ENCODE peak calls at places on chromosomes 16 and 17, in five cellular contexts. One of them, this sample, is unnamed. For H3K4me1, the result is how much of the 10 kb centered on the place peaks cover.

GRCh38 chr16:19136549-19137196 is 22.9 kb downstream of the ITPRIPL2 start:
- DNase-seq in heart left ventricle: no peak
- DNase-seq in body of pancreas: peak
- DNase-seq in ovary: no peak
- DNase-seq in left ventricle myocardium inferior: no peak
- DNase-seq in this sample: no peak

GRCh38 chr17:35698800-35699199 is 32.6 kb upstream of the RASL10B start:
- DNase-seq in heart left ventricle: no peak
- DNase-seq in left ventricle myocardium inferior: no peak
- DNase-seq in ovary: no peak
- DNase-seq in body of pancreas: no peak
- DNase-seq in this sample: no peak

GRCh38 chr16:48491517-48491916 is 106.3 kb upstream of the SIAH1 start:
- DNase-seq in heart left ventricle: no peak
- DNase-seq in body of pancreas: no peak
- DNase-seq in ovary: no peak
- DNase-seq in left ventricle myocardium inferior: no peak
- DNase-seq in this sample: no peak

GRCh38 chr16:58733248-58733670 is 857 bp downstream of the GOT2 start:
- DNase-seq in heart left ventricle: no peak
- DNase-seq in ovary: no peak
- DNase-seq in left ventricle myocardium inferior: no peak
- DNase-seq in body of pancreas: peak
- DNase-seq in this sample: no peak

GRCh38 chr16:1712791-1713261 is 6.8 kb downstream of the MAPK8IP3 start:
- DNase-seq in body of pancreas: no peak
- DNase-seq in left ventricle myocardium inferior: no peak
- DNase-seq in heart left ventricle: no peak
- DNase-seq in ovary: peak
- DNase-seq in this sample: no peak

GRCh38 chr16:24151482-24151939 is 104.6 kb upstream of the CACNG3 start:
- DNase-seq in heart left ventricle: no peak
- DNase-seq in ovary: no peak
- DNase-seq in left ventricle myocardium inferior: no peak
- DNase-seq in body of pancreas: no peak
- DNase-seq in this sample: no peak

GRCh38 chr17:29587591-29587990 is 1.9 kb downstream of the GIT1 start:
- DNase-seq in heart left ventricle: no peak
- DNase-seq in left ventricle myocardium inferior: no peak
- DNase-seq in body of pancreas: no peak
- DNase-seq in ovary: no peak
- DNase-seq in this sample: no peak

GRCh38 chr16:54998834-54999233 is 68.2 kb downstream of the IRX5 start:
- DNase-seq in heart left ventricle: no peak
- DNase-seq in left ventricle myocardium inferior: no peak
- DNase-seq in body of pancreas: no peak
- DNase-seq in ovary: no peak
- DNase-seq in this sample: no peak

GRCh38 chr17:77959216-77959925 is 868 bp downstream of the TNRC6C start:
- DNase-seq in ovary: peak
- DNase-seq in heart left ventricle: peak
- DNase-seq in left ventricle myocardium inferior: no peak
- DNase-seq in body of pancreas: peak
- DNase-seq in this sample: no peak

GRCh38 chr16:84928679-84929420 is 82.5 kb downstream of the ZDHHC7 start:
- DNase-seq in heart left ventricle: peak
- DNase-seq in body of pancreas: peak
- DNase-seq in left ventricle myocardium inferior: peak
- DNase-seq in ovary: peak
- DNase-seq in this sample: no peak

GRCh38 chr16:1533443-1533951 is at the start of gene TMEM204:
- DNase-seq in body of pancreas: peak
- DNase-seq in ovary: peak
- DNase-seq in left ventricle myocardium inferior: peak
- DNase-seq in heart left ventricle: peak
- DNase-seq in this sample: peak

GRCh38 chr16:78244131-78244899 is 144.9 kb downstream of the WWOX start:
- DNase-seq in ovary: no peak
- DNase-seq in heart left ventricle: no peak
- DNase-seq in left ventricle myocardium inferior: no peak
- DNase-seq in body of pancreas: no peak
- DNase-seq in this sample: no peak

GRCh38 chr16:22098538-22099255 is 6.4 kb downstream of the VWA3A start:
- DNase-seq in heart left ventricle: no peak
- DNase-seq in left ventricle myocardium inferior: no peak
- DNase-seq in ovary: no peak
- DNase-seq in body of pancreas: peak
- DNase-seq in this sample: no peak

GRCh38 chr16:87733190-87733589 is 32.6 kb downstream of the KLHDC4 start:
- DNase-seq in heart left ventricle: no peak
- DNase-seq in ovary: no peak
- DNase-seq in left ventricle myocardium inferior: no peak
- DNase-seq in body of pancreas: no peak
- DNase-seq in this sample: no peak

GRCh38 chr16:51813609-51814008 is 662.5 kb upstream of the SALL1 start:
- DNase-seq in ovary: no peak
- DNase-seq in body of pancreas: no peak
- DNase-seq in heart left ventricle: no peak
- DNase-seq in left ventricle myocardium inferior: no peak
- DNase-seq in this sample: no peak

GRCh38 chr17:3594056-3594810 is 15.0 kb downstream of the TRPV1 start:
- DNase-seq in heart left ventricle: no peak
- DNase-seq in ovary: peak
- DNase-seq in left ventricle myocardium inferior: peak
- DNase-seq in body of pancreas: no peak
- DNase-seq in this sample: no peak

GRCh38 chr17:48873212-48873611 is 19.4 kb upstream of the ATP5MC1 start:
- DNase-seq in left ventricle myocardium inferior: peak
- DNase-seq in heart left ventricle: peak
- DNase-seq in body of pancreas: no peak
- DNase-seq in ovary: no peak
- DNase-seq in this sample: no peak

GRCh38 chr16:2742323-2743006 is 10.0 kb upstream of the SRRM2 start:
- DNase-seq in left ventricle myocardium inferior: no peak
- DNase-seq in heart left ventricle: no peak
- DNase-seq in body of pancreas: no peak
- DNase-seq in ovary: no peak
- DNase-seq in this sample: peak

GRCh38 chr17:82350182-82351030 is 8.6 kb upstream of the TEX19 start:
- DNase-seq in left ventricle myocardium inferior: no peak
- DNase-seq in heart left ventricle: no peak
- DNase-seq in ovary: no peak
- DNase-seq in body of pancreas: no peak
- DNase-seq in this sample: no peak

GRCh38 chr17:42171831-42172230 is 9.1 kb downstream of the KCNH4 start:
- DNase-seq in left ventricle myocardium inferior: no peak
- DNase-seq in body of pancreas: no peak
- DNase-seq in ovary: no peak
- DNase-seq in heart left ventricle: no peak
- DNase-seq in this sample: no peak

GRCh38 chr16:34802848-34803599 is 1343.6 kb downstream of the TP53TG3F start:
- DNase-seq in left ventricle myocardium inferior: no peak
- DNase-seq in heart left ventricle: no peak
- DNase-seq in ovary: no peak
- DNase-seq in body of pancreas: no peak
- DNase-seq in this sample: no peak

GRCh38 chr17:50558955-50559614 is 1.4 kb upstream of the CACNA1G start:
- DNase-seq in body of pancreas: no peak
- DNase-seq in ovary: peak
- DNase-seq in left ventricle myocardium inferior: no peak
- DNase-seq in heart left ventricle: no peak
- DNase-seq in this sample: no peak

GRCh38 chr17:60102632-60103047 is 23.9 kb upstream of the HEATR6 start:
- DNase-seq in body of pancreas: peak
- DNase-seq in ovary: no peak
- DNase-seq in heart left ventricle: peak
- DNase-seq in left ventricle myocardium inferior: no peak
- DNase-seq in this sample: no peak

GRCh38 chr17:50218771-50219315 is 17.4 kb upstream of the COL1A1 start:
- DNase-seq in ovary: no peak
- DNase-seq in body of pancreas: no peak
- DNase-seq in heart left ventricle: no peak
- DNase-seq in left ventricle myocardium inferior: no peak
- DNase-seq in this sample: no peak

GRCh38 chr17:6592193-6592592 is 35.8 kb upstream of the PITPNM3 start:
- DNase-seq in ovary: no peak
- DNase-seq in left ventricle myocardium inferior: no peak
- DNase-seq in heart left ventricle: no peak
- DNase-seq in body of pancreas: no peak
- DNase-seq in this sample: no peak

GRCh38 chr16:89246383-89246902 is 28.9 kb downstream of the ZNF778 start:
- DNase-seq in body of pancreas: no peak
- DNase-seq in heart left ventricle: no peak
- DNase-seq in ovary: no peak
- DNase-seq in left ventricle myocardium inferior: no peak
- DNase-seq in this sample: no peak

GRCh38 chr16:89244754-89245153 is 27.3 kb downstream of the ZNF778 start:
- DNase-seq in ovary: no peak
- DNase-seq in heart left ventricle: no peak
- DNase-seq in left ventricle myocardium inferior: no peak
- DNase-seq in body of pancreas: no peak
- DNase-seq in this sample: no peak

GRCh38 chr16:89243664-89244063 is 26.2 kb downstream of the ZNF778 start:
- DNase-seq in ovary: no peak
- DNase-seq in left ventricle myocardium inferior: no peak
- DNase-seq in body of pancreas: no peak
- DNase-seq in heart left ventricle: no peak
- DNase-seq in this sample: no peak

GRCh38 chr16:89248196-89249005 is 30.9 kb downstream of the ZNF778 start:
- DNase-seq in body of pancreas: no peak
- DNase-seq in heart left ventricle: no peak
- DNase-seq in ovary: peak
- DNase-seq in left ventricle myocardium inferior: no peak
- DNase-seq in this sample: no peak

DNA sequence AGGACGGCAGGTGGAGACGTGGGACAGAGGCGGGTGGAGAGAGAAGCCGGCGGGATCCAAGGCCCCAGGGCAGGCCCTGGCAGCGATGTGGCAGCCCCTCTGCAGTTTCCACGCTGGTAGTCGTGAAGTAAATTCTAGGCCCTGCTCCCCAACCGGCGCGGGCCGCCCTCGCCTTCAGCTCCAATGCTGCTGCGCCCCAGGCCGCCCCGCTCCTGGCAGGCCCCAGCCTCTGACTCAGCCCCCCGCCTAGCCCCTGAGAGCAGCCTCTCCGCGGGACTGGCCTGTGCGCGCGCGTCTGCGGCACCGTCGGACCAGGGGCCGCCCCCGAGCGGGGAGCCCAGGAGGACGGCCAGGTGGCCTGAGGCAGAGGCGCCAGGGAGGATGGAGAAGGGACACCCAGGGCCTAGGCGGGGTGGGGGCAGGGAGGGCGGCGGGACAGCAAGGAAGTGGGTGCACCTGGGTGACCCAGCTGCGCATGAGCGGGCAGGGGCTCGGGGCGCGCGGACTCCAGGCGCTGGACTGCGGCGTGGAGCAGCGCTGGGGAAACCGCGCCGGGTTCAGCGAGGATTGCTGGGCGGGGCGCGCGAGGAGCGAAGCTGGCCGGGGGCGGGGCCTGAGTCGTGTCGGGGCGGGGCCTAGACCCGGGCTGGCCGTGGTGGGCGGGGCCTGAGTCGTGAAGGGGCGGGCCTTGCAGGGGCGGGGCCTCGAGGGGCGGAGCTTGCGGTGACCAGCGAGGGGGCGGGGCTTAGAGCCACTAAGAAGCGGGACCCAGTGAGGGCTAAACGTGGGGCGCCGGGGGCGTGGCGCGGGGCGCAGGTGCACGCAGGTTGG is 29.6 kb downstream of the ZNF778 start:
- DNase-seq in ovary: peak
- DNase-seq in left ventricle myocardium inferior: peak
- DNase-seq in heart left ventricle: peak
- DNase-seq in body of pancreas: peak
- DNase-seq in this sample: peak
- TF ChIP-seq CTCF in ovary: no peak
- TF ChIP-seq CTCF in left ventricle myocardium inferior: no peak
- TF ChIP-seq CTCF in heart left ventricle: no peak
- TF ChIP-seq CTCF in body of pancreas: no peak
- TF ChIP-seq CTCF in this sample: no peak

GRCh38 chr16:9112166-9112843 is 20.9 kb downstream of the HAPSTR1 start:
- DNase-seq in body of pancreas: no peak
- DNase-seq in heart left ventricle: no peak
- DNase-seq in left ventricle myocardium inferior: no peak
- DNase-seq in ovary: no peak
- DNase-seq in this sample: peak
- H3K4me3 ChIP-seq in body of pancreas: no peak
- H3K4me3 ChIP-seq in heart left ventricle: no peak
- H3K4me3 ChIP-seq in left ventricle myocardium inferior: no peak
- H3K4me3 ChIP-seq in ovary: no peak
- H3K4me3 ChIP-seq in this sample: no peak

DNA sequence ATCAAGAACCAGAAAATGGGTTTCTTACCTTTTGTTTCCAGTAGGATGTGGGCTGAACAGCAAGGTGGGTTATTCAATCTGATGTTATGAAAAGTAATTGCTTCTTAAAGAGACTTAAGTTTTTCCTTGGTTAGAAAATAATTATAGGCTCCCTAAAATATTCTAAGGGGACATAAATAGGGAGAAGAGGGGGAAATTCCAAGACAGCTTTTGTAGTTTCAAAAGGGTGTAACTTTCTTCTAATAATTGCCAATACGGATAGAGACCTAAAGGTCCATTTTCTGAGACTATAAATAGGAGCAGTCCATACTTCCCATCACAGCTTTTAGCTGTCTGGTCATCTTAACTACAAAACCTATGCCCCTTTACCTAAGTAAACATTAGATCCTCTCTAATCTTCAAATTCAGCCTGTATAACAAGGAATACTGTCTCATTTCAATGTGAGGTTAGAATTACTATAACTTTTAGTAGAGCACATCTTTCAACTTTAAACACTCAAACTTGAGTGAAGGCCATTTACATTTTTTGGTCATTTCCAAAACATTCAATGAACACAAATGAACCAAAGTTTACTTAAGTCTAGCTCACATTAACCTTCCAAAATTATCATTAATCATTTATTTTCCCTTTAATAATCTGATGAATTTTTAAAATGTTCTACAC is 5.5 kb downstream of the SRSF1 start:
- DNase-seq in left ventricle myocardium inferior: no peak
- DNase-seq in heart left ventricle: no peak
- DNase-seq in body of pancreas: no peak
- DNase-seq in ovary: no peak
- DNase-seq in this sample: no peak
- H3K4me1 ChIP-seq in left ventricle myocardium inferior: half or more
- H3K4me1 ChIP-seq in heart left ventricle: under half
- H3K4me1 ChIP-seq in body of pancreas: under half
- H3K4me1 ChIP-seq in ovary: under half
- H3K4me1 ChIP-seq in this sample: under half

GRCh38 chr17:17951524-17951923 is 20.7 kb downstream of the TOM1L2 start:
- DNase-seq in heart left ventricle: no peak
- DNase-seq in ovary: no peak
- DNase-seq in body of pancreas: no peak
- DNase-seq in left ventricle myocardium inferior: no peak
- DNase-seq in this sample: no peak

GRCh38 chr17:17950347-17950746 is 21.9 kb downstream of the TOM1L2 start:
- DNase-seq in left ventricle myocardium inferior: no peak
- DNase-seq in heart left ventricle: no peak
- DNase-seq in body of pancreas: no peak
- DNase-seq in ovary: no peak
- DNase-seq in this sample: no peak

GRCh38 chr17:17952691-17953090 is 19.5 kb downstream of the TOM1L2 start:
- DNase-seq in body of pancreas: no peak
- DNase-seq in left ventricle myocardium inferior: no peak
- DNase-seq in ovary: no peak
- DNase-seq in heart left ventricle: no peak
- DNase-seq in this sample: no peak

GRCh38 chr17:17947966-17948365 is 24.2 kb downstream of the TOM1L2 start:
- DNase-seq in ovary: no peak
- DNase-seq in left ventricle myocardium inferior: no peak
- DNase-seq in body of pancreas: no peak
- DNase-seq in heart left ventricle: no peak
- DNase-seq in this sample: no peak

GRCh38 chr17:17950806-17951205 is 21.4 kb downstream of the TOM1L2 start:
- DNase-seq in heart left ventricle: no peak
- DNase-seq in body of pancreas: no peak
- DNase-seq in left ventricle myocardium inferior: no peak
- DNase-seq in ovary: no peak
- DNase-seq in this sample: no peak
- TF ChIP-seq CTCF in heart left ventricle: no peak
- TF ChIP-seq CTCF in body of pancreas: no peak
- TF ChIP-seq CTCF in left ventricle myocardium inferior: no peak
- TF ChIP-seq CTCF in ovary: no peak
- TF ChIP-seq CTCF in this sample: no peak

This sample was measured in right lobe of liver.